ENCODE peak calls at places on chromosomes 4 and X, in eight cellular contexts. E is COR-L47, V is NCI-H510A, B is islet precursor cell, U is KBM-7, D is astrocyte of the spinal cord, K is NCI-H1105, I is mesenteric fat pad. O is an unnamed sample.

GRCh38 chr4:106409901-106410889 is 41.6 kb upstream of the GIMD1 start:
- DNase-seq in E (no peak), V (no peak), B (no peak), U (no peak), D (no peak), K (no peak), I (no peak), O (no peak)

GRCh38 chrX:40039887-40040286 is 57.9 kb downstream of the BCOR start:
- DNase-seq in E (no peak), V (no peak), B (no peak), U (no peak), D (no peak), K (no peak), I (peak; percentile 77), O (no peak)

GRCh38 chr4:185738851-185739250 is 73.1 kb downstream of the SORBS2 start:
- DNase-seq in E (no peak), V (no peak), B (no peak), U (no peak), D (no peak), K (no peak), I (no peak), O (no peak)

GRCh38 chrX:40912576-40912975 is 172.7 kb upstream of the USP9X start:
- DNase-seq in E (no peak), V (no peak), B (no peak), U (no peak), D (no peak), K (no peak), I (no peak), O (no peak)

GRCh38 chr4:17584502-17585213 is 7.7 kb downstream of the LAP3 start:
- DNase-seq in E (no peak), V (no peak), B (no peak), U (no peak), D (no peak), K (no peak), I (no peak), O (no peak)

GRCh38 chr4:156771171-156771837 is 200.3 kb downstream of the PDGFC start:
- DNase-seq in E (peak; percentile 64), V (peak; percentile 59), B (peak; percentile 61), U (peak; percentile 83), D (peak; percentile 78), K (peak; percentile 68), I (no peak), O (peak; percentile 39)

GRCh38 chrX:149830192-149830873 is 48.6 kb downstream of the MAGEA9 start:
- DNase-seq in E (no peak), V (no peak), B (peak; percentile 80), U (peak; percentile 5), D (peak; percentile 55), K (no peak), I (no peak), O (peak; percentile 33)

GRCh38 chrX:39238017-39238416 is 436.8 kb downstream of the MID1IP1 start:
- DNase-seq in E (no peak), V (no peak), B (peak; percentile 44), U (no peak), D (no peak), K (no peak), I (no peak), O (no peak)

GRCh38 chr4:55364691-55365346 is 18.8 kb downstream of the SRD5A3 start:
- DNase-seq in E (no peak), V (no peak), B (no peak), U (no peak), D (no peak), K (no peak), I (no peak), O (no peak)

GRCh38 chr4:36172650-36173049 is 71.7 kb downstream of the ARAP2 start:
- DNase-seq in E (no peak), V (no peak), B (no peak), U (no peak), D (no peak), K (no peak), I (no peak), O (no peak)

GRCh38 chr4:1880332-1880731 is 9.1 kb downstream of the NSD2 start:
- DNase-seq in E (no peak), V (no peak), B (no peak), U (no peak), D (peak; percentile 11), K (no peak), I (no peak), O (no peak)

GRCh38 chr4:52126946-52127345 is 75.8 kb downstream of the SPATA18 start:
- DNase-seq in E (no peak), V (no peak), B (peak; percentile 69), U (no peak), D (peak; percentile 16), K (no peak), I (no peak), O (no peak)

GRCh38 chrX:114924846-114925245 is 92.6 kb downstream of the IL13RA2 start:
- DNase-seq in E (no peak), V (no peak), B (no peak), U (no peak), D (peak; percentile 38), K (no peak), I (no peak), O (peak; percentile 33)

GRCh38 chr4:182760644-182761043 is 156.5 kb downstream of the DCTD start:
- DNase-seq in E (no peak), V (no peak), B (no peak), U (no peak), D (no peak), K (no peak), I (no peak), O (no peak)

O was measured in GM03348.